ENCODE peak calls at places on chromosomes 1 and 21, in ten cellular contexts. C is T-helper 2 cell; S is NCI-H82; D is Panc1; Q is A172; K is activated CD4-positive, CD25-positive, alpha-beta regulatory T cell; Z is GM03348; P is fibroblast of lung; G is amniotic stem cell; V is anterior cingulate cortex. E is an unnamed sample.

GRCh38 chr1:29465755-29466154 is 229.4 kb downstream of the PTPRU start:
- DNase-seq in S (no peak), K (no peak), V (no peak), P (peak; percentile 27), D (no peak), Z (no peak), Q (peak; percentile 6), G (no peak), C (no peak), E (no peak)

GRCh38 chr1:91725961-91726704 is 159.8 kb downstream of the TGFBR3 start:
- DNase-seq in S (no peak), G (peak; percentile 65), C (no peak), V (no peak), K (no peak), P (peak; percentile 98), D (no peak), Q (no peak), Z (peak; percentile 82), E (no peak)

GRCh38 chr1:48916121-48917069 is 139.7 kb upstream of the BEND5 start:
- DNase-seq in C (no peak), S (peak; percentile 92), V (no peak), G (peak; percentile 49), K (no peak), P (peak; percentile 71), Z (peak; percentile 74), Q (peak; percentile 49), D (peak; percentile 28), E (no peak)

GRCh38 chr1:201017828-201018163 is 5.7 kb downstream of the KIF21B start:
- DNase-seq in C (no peak), Q (no peak), D (no peak), G (no peak), V (no peak), P (no peak), S (no peak), K (no peak), Z (no peak), E (no peak)

GRCh38 chr1:37449936-37450335 is 24.4 kb upstream of the ZC3H12A start:
- DNase-seq in S (no peak), K (no peak), C (no peak), P (no peak), Z (no peak), G (no peak), V (no peak), D (no peak), Q (peak; percentile 6), E (no peak)

GRCh38 chr1:169348356-169349036 is 19.1 kb downstream of the NME7 start:
- DNase-seq in Q (peak; percentile 63), S (peak; percentile 85), P (peak; percentile 79), G (peak; percentile 18), K (no peak), D (no peak), V (no peak), C (no peak), Z (peak; percentile 10), E (peak; percentile 58)

GRCh38 chr1:182281541-182281940 is 110.0 kb downstream of the GLUL start:
- DNase-seq in Z (peak; percentile 21), Q (no peak), S (peak; percentile 20), K (no peak), D (no peak), V (peak; percentile 44), C (no peak), G (no peak), P (no peak), E (no peak)

GRCh38 chr1:64623750-64624445 is 121.0 kb upstream of the RAVER2 start:
- DNase-seq in C (no peak), S (peak; percentile 96), Z (peak; percentile 18), K (no peak), Q (peak; percentile 66), P (peak; percentile 6), D (no peak), V (no peak), G (no peak), E (no peak)

GRCh38 chr21:17786219-17787181 is 32.7 kb downstream of the C21orf91 start:
- DNase-seq in P (no peak), K (no peak), D (no peak), Z (no peak), G (no peak), S (no peak), C (no peak), Q (no peak), V (no peak), E (no peak)

GRCh38 chr1:175887981-175888428 is 144.6 kb upstream of the TNR start:
- DNase-seq in S (peak; percentile 92), C (no peak), D (peak; percentile 12), Q (peak; percentile 31), G (no peak), K (no peak), V (peak; percentile 63), P (peak; percentile 45), Z (peak; percentile 83), E (no peak)

GRCh38 chr1:203638914-203639313 is 12.3 kb downstream of the ATP2B4 start:
- DNase-seq in V (no peak), Z (no peak), G (no peak), Q (no peak), P (no peak), C (no peak), S (peak; percentile 96), K (no peak), D (no peak), E (no peak)

GRCh38 chr21:26836546-26836945 is 8.7 kb downstream of the ADAMTS1 start:
- DNase-seq in D (no peak), V (no peak), K (no peak), C (no peak), Z (no peak), G (no peak), P (peak; percentile 32), S (no peak), Q (no peak), E (no peak)

GRCh38 chr1:50427818-50428779 is 4.9 kb upstream of the DMRTA2 start:
- DNase-seq in V (no peak), Z (no peak), G (no peak), P (no peak), K (no peak), Q (no peak), C (no peak), S (peak; percentile 54), D (no peak), E (no peak)

GRCh38 chr1:152933196-152933595 is 13.8 kb upstream of the SPRR5 start:
- DNase-seq in P (no peak), D (no peak), Q (no peak), C (no peak), K (no peak), Z (no peak), V (no peak), G (no peak), S (no peak), E (no peak)

GRCh38 chr21:36504067-36505058 is 24.4 kb upstream of the CLDN14 start:
- DNase-seq in Z (peak; percentile 53), P (peak; percentile 74), K (no peak), S (peak; percentile 51), C (no peak), G (peak; percentile 17), V (peak; percentile 3), Q (peak; percentile 45), D (peak; percentile 18), E (no peak)